ENCODE peak calls at places on chromosomes 13 and 19, in ten cellular contexts. G is thoracic aorta; W is RWPE1; Z is stimulated activated effector memory CD8-positive, alpha-beta T cell treated with anti-CD3 and anti-CD28 coated beads, Interleukin-12 subunit alpha, Interleukin-12 subunit beta, amount 100 ng/mL, for 72 hours; D is neural progenitor cell; C is RPMI8226; U is ELR; Y is AG08396; H is HFFc6; X is naive thymus-derived CD8-positive, alpha-beta T cell. E is an unnamed sample.

GRCh38 chr19:3479177-3479818 is 1.0 kb downstream of the SMIM24 start:
- DNase-seq in G (no peak), W (peak), Z (peak), D (peak), C (peak), U (peak), Y (no peak), H (no peak), X (peak), E (peak)

GRCh38 chr19:36196249-36196648 is 18.2 kb downstream of the ZNF565 start:
- DNase-seq in G (no peak), W (no peak), Z (no peak), D (no peak), C (no peak), U (no peak), Y (no peak), H (no peak), X (no peak), E (no peak)

GRCh38 chr13:111594606-111595005 is 274.2 kb downstream of the TEX29 start:
- DNase-seq in G (no peak), W (no peak), Z (no peak), D (no peak), C (no peak), U (no peak), Y (no peak), H (no peak), X (no peak), E (no peak)

GRCh38 chr19:7979011-7979410 is 26.4 kb downstream of the ELAVL1 start:
- DNase-seq in G (no peak), W (no peak), Z (no peak), D (no peak), C (no peak), U (no peak), Y (no peak), H (no peak), X (no peak), E (no peak)

GRCh38 chr13:110714798-110715394 is 1.4 kb downstream of the ING1 start:
- DNase-seq in G (no peak), W (no peak), Z (no peak), D (peak), C (peak), U (peak), Y (no peak), H (no peak), X (peak), E (peak)

GRCh38 chr19:39310558-39311311 is 9.9 kb downstream of the LRFN1 start:
- DNase-seq in G (no peak), W (no peak), Z (no peak), D (peak), C (no peak), U (peak), Y (no peak), H (no peak), X (no peak), E (no peak)

GRCh38 chr19:1748115-1748702 is 5.1 kb upstream of the ONECUT3 start:
- DNase-seq in G (no peak), W (peak), Z (no peak), D (no peak), C (peak), U (peak), Y (no peak), H (no peak), X (no peak), E (no peak)

GRCh38 chr19:3047307-3048189 is 14.7 kb downstream of the TLE5 start:
- DNase-seq in G (peak), W (peak), Z (peak), D (peak), C (peak), U (peak), Y (peak), H (peak), X (peak), E (no peak)

GRCh38 chr13:111404746-111405145 is 84.3 kb downstream of the TEX29 start:
- DNase-seq in G (no peak), W (no peak), Z (no peak), D (no peak), C (no peak), U (no peak), Y (no peak), H (no peak), X (no peak), E (no peak)

GRCh38 chr19:4974855-4975469 is 6.0 kb downstream of the KDM4B start:
- DNase-seq in G (no peak), W (no peak), Z (no peak), D (no peak), C (no peak), U (no peak), Y (no peak), H (no peak), X (no peak), E (no peak)

GRCh38 chr13:110757296-110757695 is 43.8 kb downstream of the ING1 start:
- DNase-seq in G (no peak), W (no peak), Z (no peak), D (no peak), C (no peak), U (no peak), Y (no peak), H (no peak), X (no peak), E (no peak)

GRCh38 chr13:44397766-44398223 is 24.2 kb downstream of the SERP2 start:
- DNase-seq in G (no peak), W (no peak), Z (no peak), D (peak), C (no peak), U (no peak), Y (no peak), H (no peak), X (no peak), E (no peak)

GRCh38 chr13:112115403-112116091 is 48.6 kb downstream of the SOX1 start:
- DNase-seq in G (no peak), W (no peak), Z (no peak), D (no peak), C (no peak), U (no peak), Y (no peak), H (no peak), X (no peak), E (no peak)

GRCh38 chr13:57996717-57997116 is 365.2 kb downstream of the PCDH17 start:
- DNase-seq in G (no peak), W (peak), Z (no peak), D (no peak), C (no peak), U (no peak), Y (no peak), H (no peak), X (no peak), E (no peak)

GRCh38 chr13:113220141-113220598 is 10.8 kb downstream of the CUL4A start:
- DNase-seq in G (no peak), W (no peak), Z (no peak), D (no peak), C (no peak), U (no peak), Y (no peak), H (no peak), X (no peak), E (no peak)

E was measured in NK-92 treated with Interleukin-12 subunit alpha and Interleukin-12 subunit beta, amount 100 ng/mL, for 24 hours.